ENCODE peak calls at places on chromosomes 7 and 10, in seven cellular contexts. G is Caco-2, X is uterus, F is esophagus squamous epithelium, T is ascending aorta, Y is adrenal gland, N is left ventricle myocardium inferior. J is an unnamed sample.

GRCh38 chr10:27741173-27742091 is 4.2 kb downstream of the MKX start:
- DNase-seq in X (peak; percentile 20), Y (no peak), T (no peak), G (no peak), N (peak; percentile 14), F (no peak), J (peak; percentile 13)

GRCh38 chr10:62689712-62690111 is 114.8 kb upstream of the ADO start:
- DNase-seq in G (no peak), N (no peak), T (no peak), Y (no peak), F (no peak), X (no peak), J (no peak)

GRCh38 chr10:637221-637620 is 52.2 kb downstream of the DIP2C start:
- DNase-seq in X (no peak), Y (no peak), N (no peak), G (peak; percentile 16), F (no peak), T (no peak), J (no peak)

GRCh38 chr10:91010952-91011351 is 90.1 kb upstream of the ANKRD1 start:
- DNase-seq in G (no peak), Y (no peak), N (no peak), X (no peak), F (no peak), T (no peak), J (no peak)

GRCh38 chr7:79504607-79505389 is 51.3 kb upstream of the MAGI2 start:
- DNase-seq in F (no peak), G (peak; percentile 74), N (no peak), Y (no peak), X (no peak), T (no peak), J (no peak)

GRCh38 chr10:48602401-48603135 is 2.3 kb downstream of the ARHGAP22 start:
- DNase-seq in N (no peak), T (no peak), G (no peak), Y (peak; percentile 14), X (no peak), F (no peak), J (no peak)

GRCh38 chr10:1570652-1571051 is 166.7 kb downstream of the ADARB2 start:
- DNase-seq in X (no peak), T (no peak), G (peak; percentile 35), Y (no peak), N (no peak), F (no peak), J (no peak)

GRCh38 chr7:73872056-73872908 is 11.3 kb downstream of the TMEM270 start:
- DNase-seq in X (no peak), N (no peak), Y (no peak), G (no peak), T (no peak), F (no peak), J (no peak)

GRCh38 chr7:79683916-79684315 is 230.4 kb upstream of the MAGI2 start:
- DNase-seq in G (no peak), F (no peak), X (no peak), N (no peak), Y (no peak), T (no peak), J (no peak)

GRCh38 chr10:85648279-85648754 is 718.3 kb downstream of the GRID1 start:
- DNase-seq in Y (no peak), F (no peak), N (no peak), T (no peak), X (no peak), G (no peak), J (no peak)

GRCh38 chr10:23172846-23173548 is 19.1 kb upstream of the PTF1A start:
- DNase-seq in T (no peak), X (no peak), N (no peak), Y (no peak), F (no peak), G (no peak), J (peak; percentile 42)

GRCh38 chr7:158015403-158016116 is 572.1 kb downstream of the PTPRN2 start:
- DNase-seq in F (no peak), X (no peak), Y (no peak), G (peak; percentile 5), T (no peak), N (no peak), J (no peak)

GRCh38 chr10:132609211-132609610 is 71.6 kb downstream of the INPP5A start:
- DNase-seq in X (no peak), F (no peak), G (no peak), N (no peak), T (no peak), Y (no peak), J (no peak)

GRCh38 chr7:95582578-95583293 is 13.6 kb downstream of the PDK4 start:
- DNase-seq in Y (no peak), G (no peak), T (no peak), F (no peak), X (no peak), N (no peak), J (no peak)

GRCh38 chr10:54983255-54983654 is 182.2 kb upstream of the PCDH15 start:
- DNase-seq in Y (no peak), T (no peak), N (no peak), F (no peak), X (no peak), G (no peak), J (no peak)

GRCh38 chr7:96143495-96144259 is 178.2 kb downstream of the SLC25A13 start:
- DNase-seq in F (no peak), T (no peak), Y (no peak), X (no peak), N (no peak), G (no peak), J (no peak)

GRCh38 chr10:63763744-63764143 is 242.5 kb downstream of the REEP3 start:
- DNase-seq in G (no peak), N (no peak), X (no peak), F (no peak), T (no peak), Y (no peak), J (no peak)

GRCh38 chr10:26574783-26575182 is 122.7 kb upstream of the PDSS1 start:
- DNase-seq in N (no peak), X (no peak), F (no peak), G (no peak), Y (no peak), T (no peak), J (no peak)

GRCh38 chr10:17001961-17002749 is 127.5 kb downstream of the CUBN start:
- DNase-seq in Y (no peak), G (no peak), X (peak; percentile 56), N (peak; percentile 38), F (no peak), T (no peak), J (no peak)

GRCh38 chr7:40310213-40310612 is 175.4 kb downstream of the SUGCT start:
- DNase-seq in F (no peak), X (no peak), Y (no peak), G (no peak), N (no peak), T (no peak), J (no peak)

GRCh38 chr10:28677889-28678686 is 767 bp downstream of the BAMBI start:
- DNase-seq in X (peak; percentile 40), G (peak; percentile 46), F (no peak), T (no peak), N (peak; percentile 31), Y (no peak), J (peak; percentile 23)

GRCh38 chr7:958221-959200 is 4.0 kb upstream of the ADAP1 start:
- DNase-seq in F (no peak), G (no peak), Y (no peak), N (peak; percentile 6), X (no peak), T (no peak), J (no peak)
- TF ChIP-seq CTCF in F (no peak), G (no peak), Y (no peak), N (no peak), X (no peak), T (no peak), J (peak; percentile 19)

GRCh38 chr10:50541317-50541716 is 82.4 kb downstream of the SGMS1 start:
- DNase-seq in G (no peak), T (no peak), Y (no peak), N (no peak), X (no peak), F (no peak), J (no peak)
- TF ChIP-seq CTCF in G (no peak), T (no peak), Y (no peak), N (no peak), X (no peak), F (no peak), J (no peak)

GRCh38 chr10:127119901-127120300 is 76.5 kb downstream of the INSYN2A start:
- DNase-seq in Y (no peak), N (no peak), X (no peak), F (no peak), T (no peak), G (no peak), J (no peak)
- TF ChIP-seq CTCF in Y (no peak), N (no peak), X (no peak), F (no peak), T (no peak), G (no peak), J (no peak)

GRCh38 chr7:130490888-130491771 is 755 bp upstream of the MEST start:
- DNase-seq in Y (peak; percentile 76), G (no peak), N (no peak), X (peak; percentile 56), T (no peak), F (no peak), J (peak; percentile 34)
- TF ChIP-seq CTCF in Y (peak; percentile 66), G (no peak), N (peak; percentile 59), X (peak; percentile 62), T (peak; percentile 55), F (peak; percentile 43), J (peak; percentile 77)

GRCh38 chr7:52781250-52781649 is 254.2 kb upstream of the POM121L12 start:
- DNase-seq in X (no peak), F (no peak), N (no peak), Y (no peak), T (no peak), G (no peak), J (no peak)

GRCh38 chr7:52782348-52782747 is 253.1 kb upstream of the POM121L12 start:
- DNase-seq in X (no peak), T (no peak), N (no peak), F (no peak), Y (no peak), G (no peak), J (no peak)

GRCh38 chr7:52777423-52777822 is 258.0 kb upstream of the POM121L12 start:
- DNase-seq in X (no peak), G (no peak), Y (no peak), N (no peak), F (no peak), T (no peak), J (no peak)

GRCh38 chr7:52775881-52776280 is 259.6 kb upstream of the POM121L12 start:
- DNase-seq in G (no peak), Y (no peak), T (no peak), X (no peak), N (no peak), F (no peak), J (no peak)

GRCh38 chr7:52779004-52779403 is 256.4 kb upstream of the POM121L12 start:
- DNase-seq in F (no peak), T (no peak), G (no peak), X (no peak), Y (no peak), N (no peak), J (no peak)
- TF ChIP-seq CTCF in F (no peak), T (no peak), G (no peak), X (no peak), Y (no peak), N (no peak), J (no peak)

J was measured in progenitor cell of endocrine pancreas.